ENCODE peak calls at places on chromosomes 12 and 14, in six cellular contexts. One of them, this sample, is unnamed.

GRCh38 chr12:97557116-97557515 is 94.5 kb downstream of the RMST start:
- DNase-seq in K562: no peak
- DNase-seq in ovary: no peak
- DNase-seq in A549: no peak
- DNase-seq in SK-N-SH: no peak
- DNase-seq in transverse colon: no peak
- DNase-seq in this sample: no peak

GRCh38 chr12:50581226-50582184 is 76.7 kb downstream of the DIP2B start:
- DNase-seq in transverse colon: no peak
- DNase-seq in SK-N-SH: no peak
- DNase-seq in A549: no peak
- DNase-seq in ovary: no peak
- DNase-seq in K562: no peak
- DNase-seq in this sample: no peak

GRCh38 chr12:116166306-116166705 is 111.2 kb downstream of the MED13L start:
- DNase-seq in K562: no peak
- DNase-seq in SK-N-SH: no peak
- DNase-seq in A549: no peak
- DNase-seq in transverse colon: no peak
- DNase-seq in ovary: no peak
- DNase-seq in this sample: no peak

GRCh38 chr12:124515981-124516380 is 51.4 kb downstream of the NCOR2 start:
- DNase-seq in ovary: no peak
- DNase-seq in A549: no peak
- DNase-seq in SK-N-SH: no peak
- DNase-seq in transverse colon: no peak
- DNase-seq in K562: no peak
- DNase-seq in this sample: no peak

GRCh38 chr12:104469523-104469922 is 12.8 kb downstream of the CHST11 start:
- DNase-seq in A549: no peak
- DNase-seq in ovary: no peak
- DNase-seq in SK-N-SH: no peak
- DNase-seq in transverse colon: no peak
- DNase-seq in K562: no peak
- DNase-seq in this sample: no peak

GRCh38 chr12:69108024-69108423 is 131.3 kb upstream of the CPSF6 start:
- DNase-seq in A549: peak; percentile 17
- DNase-seq in K562: no peak
- DNase-seq in SK-N-SH: no peak
- DNase-seq in transverse colon: no peak
- DNase-seq in ovary: no peak
- DNase-seq in this sample: no peak

GRCh38 chr14:91008759-91009409 is 51.6 kb downstream of the RPS6KA5 start:
- DNase-seq in transverse colon: no peak
- DNase-seq in SK-N-SH: no peak
- DNase-seq in K562: no peak
- DNase-seq in A549: peak; percentile 12
- DNase-seq in ovary: no peak
- DNase-seq in this sample: no peak

GRCh38 chr12:70576341-70577282 is 60.6 kb downstream of the PTPRB start:
- DNase-seq in K562: peak; percentile 49
- DNase-seq in SK-N-SH: peak; percentile 53
- DNase-seq in A549: peak; percentile 75
- DNase-seq in transverse colon: no peak
- DNase-seq in ovary: no peak
- DNase-seq in this sample: no peak

GRCh38 chr12:24955389-24955788 is 6.5 kb upstream of the BCAT1 start:
- DNase-seq in ovary: no peak
- DNase-seq in A549: no peak
- DNase-seq in SK-N-SH: no peak
- DNase-seq in transverse colon: no peak
- DNase-seq in K562: no peak
- DNase-seq in this sample: no peak

GRCh38 chr12:5246196-5246595 is 185.7 kb upstream of the NTF3 start:
- DNase-seq in ovary: no peak
- DNase-seq in K562: no peak
- DNase-seq in A549: no peak
- DNase-seq in transverse colon: no peak
- DNase-seq in SK-N-SH: no peak
- DNase-seq in this sample: no peak

GRCh38 chr14:99508896-99509629 is 27.9 kb downstream of the CCNK start:
- DNase-seq in SK-N-SH: no peak
- DNase-seq in K562: peak; percentile 23
- DNase-seq in A549: no peak
- DNase-seq in ovary: no peak
- DNase-seq in transverse colon: no peak
- DNase-seq in this sample: no peak

GRCh38 chr14:25006961-25007795 is 42.8 kb downstream of the STXBP6 start:
- DNase-seq in ovary: no peak
- DNase-seq in K562: no peak
- DNase-seq in SK-N-SH: no peak
- DNase-seq in transverse colon: no peak
- DNase-seq in A549: peak; percentile 72
- DNase-seq in this sample: no peak

GRCh38 chr14:102538598-102539543 is 29.3 kb upstream of the ANKRD9 start:
- DNase-seq in K562: peak; percentile 82
- DNase-seq in transverse colon: no peak
- DNase-seq in ovary: no peak
- DNase-seq in A549: no peak
- DNase-seq in SK-N-SH: peak; percentile 29
- DNase-seq in this sample: no peak

GRCh38 chr12:85405781-85406522 is 125.9 kb downstream of the ALX1 start:
- DNase-seq in SK-N-SH: no peak
- DNase-seq in ovary: no peak
- DNase-seq in transverse colon: no peak
- DNase-seq in A549: no peak
- DNase-seq in K562: no peak
- DNase-seq in this sample: no peak

GRCh38 chr14:92297818-92298595 is 25.0 kb upstream of the SLC24A4 start:
- DNase-seq in A549: no peak
- DNase-seq in SK-N-SH: no peak
- DNase-seq in transverse colon: no peak
- DNase-seq in K562: no peak
- DNase-seq in ovary: no peak
- DNase-seq in this sample: no peak

GRCh38 chr12:131085816-131086591 is 132.3 kb downstream of the ADGRD1 start:
- DNase-seq in A549: no peak
- DNase-seq in transverse colon: no peak
- DNase-seq in SK-N-SH: no peak
- DNase-seq in ovary: peak; percentile 4
- DNase-seq in K562: no peak
- DNase-seq in this sample: no peak

GRCh38 chr12:57836442-57837375 is 9.8 kb downstream of the CTDSP2 start:
- DNase-seq in K562: no peak
- DNase-seq in ovary: peak; percentile 93
- DNase-seq in SK-N-SH: no peak
- DNase-seq in transverse colon: peak; percentile 71
- DNase-seq in A549: no peak
- DNase-seq in this sample: peak; percentile 45

GRCh38 chr12:130212384-130212783 is 50.1 kb downstream of the FZD10 start:
- DNase-seq in transverse colon: no peak
- DNase-seq in K562: no peak
- DNase-seq in ovary: no peak
- DNase-seq in A549: no peak
- DNase-seq in SK-N-SH: no peak
- DNase-seq in this sample: no peak

GRCh38 chr12:81330480-81330879 is 252.6 kb downstream of the ACSS3 start:
- DNase-seq in K562: no peak
- DNase-seq in transverse colon: no peak
- DNase-seq in SK-N-SH: no peak
- DNase-seq in A549: no peak
- DNase-seq in ovary: no peak
- DNase-seq in this sample: no peak

GRCh38 chr14:97077253-97077653 is 280.1 kb downstream of the VRK1 start:
- DNase-seq in K562: peak; percentile 48
- DNase-seq in A549: peak; percentile 19
- DNase-seq in transverse colon: peak; percentile 37
- DNase-seq in ovary: no peak
- DNase-seq in SK-N-SH: peak; percentile 37
- DNase-seq in this sample: peak; percentile 41

GRCh38 chr14:39426605-39427004 is 5.6 kb downstream of the FBXO33 start:
- DNase-seq in ovary: no peak
- DNase-seq in A549: peak; percentile 51
- DNase-seq in K562: no peak
- DNase-seq in transverse colon: no peak
- DNase-seq in SK-N-SH: peak; percentile 6
- DNase-seq in this sample: no peak

GRCh38 chr14:62301076-62301475 is 538.9 kb downstream of the SNAPC1 start:
- DNase-seq in SK-N-SH: no peak
- DNase-seq in transverse colon: no peak
- DNase-seq in ovary: no peak
- DNase-seq in A549: no peak
- DNase-seq in K562: no peak
- DNase-seq in this sample: no peak

GRCh38 chr14:99929601-99930000 is 135.6 kb upstream of the EVL start:
- DNase-seq in SK-N-SH: no peak
- DNase-seq in transverse colon: no peak
- DNase-seq in A549: no peak
- DNase-seq in K562: no peak
- DNase-seq in ovary: no peak
- DNase-seq in this sample: no peak

GRCh38 chr12:129771238-129771637 is 132.6 kb downstream of the TMEM132D start:
- DNase-seq in ovary: no peak
- DNase-seq in SK-N-SH: no peak
- DNase-seq in K562: no peak
- DNase-seq in A549: no peak
- DNase-seq in transverse colon: no peak
- DNase-seq in this sample: no peak

GRCh38 chr12:123705935-123706334 is 6.2 kb upstream of the ATP6V0A2 start:
- DNase-seq in ovary: no peak
- DNase-seq in A549: peak; percentile 57
- DNase-seq in SK-N-SH: peak; percentile 25
- DNase-seq in transverse colon: no peak
- DNase-seq in K562: no peak
- DNase-seq in this sample: no peak

GRCh38 chr14:104977008-104977680 is 1.0 kb downstream of the AHNAK2 start:
- DNase-seq in ovary: no peak
- DNase-seq in A549: peak; percentile 61
- DNase-seq in K562: no peak
- DNase-seq in transverse colon: no peak
- DNase-seq in SK-N-SH: no peak
- DNase-seq in this sample: no peak
- TF ChIP-seq EP300 in ovary: no peak
- TF ChIP-seq EP300 in A549: no peak
- TF ChIP-seq EP300 in K562: no peak
- TF ChIP-seq EP300 in transverse colon: no peak
- TF ChIP-seq EP300 in SK-N-SH: no peak
- TF ChIP-seq EP300 in this sample: no peak

GRCh38 chr12:82620917-82621316 is 65.8 kb upstream of the TMTC2 start:
- DNase-seq in ovary: no peak
- DNase-seq in A549: no peak
- DNase-seq in transverse colon: no peak
- DNase-seq in K562: no peak
- DNase-seq in SK-N-SH: no peak
- DNase-seq in this sample: no peak

GRCh38 chr12:82627799-82628198 is 58.9 kb upstream of the TMTC2 start:
- DNase-seq in transverse colon: no peak
- DNase-seq in A549: peak; percentile 59
- DNase-seq in K562: no peak
- DNase-seq in ovary: no peak
- DNase-seq in SK-N-SH: peak; percentile 18
- DNase-seq in this sample: no peak

GRCh38 chr12:82619644-82620043 is 67.1 kb upstream of the TMTC2 start:
- DNase-seq in SK-N-SH: no peak
- DNase-seq in ovary: no peak
- DNase-seq in A549: no peak
- DNase-seq in transverse colon: no peak
- DNase-seq in K562: no peak
- DNase-seq in this sample: no peak

DNA sequence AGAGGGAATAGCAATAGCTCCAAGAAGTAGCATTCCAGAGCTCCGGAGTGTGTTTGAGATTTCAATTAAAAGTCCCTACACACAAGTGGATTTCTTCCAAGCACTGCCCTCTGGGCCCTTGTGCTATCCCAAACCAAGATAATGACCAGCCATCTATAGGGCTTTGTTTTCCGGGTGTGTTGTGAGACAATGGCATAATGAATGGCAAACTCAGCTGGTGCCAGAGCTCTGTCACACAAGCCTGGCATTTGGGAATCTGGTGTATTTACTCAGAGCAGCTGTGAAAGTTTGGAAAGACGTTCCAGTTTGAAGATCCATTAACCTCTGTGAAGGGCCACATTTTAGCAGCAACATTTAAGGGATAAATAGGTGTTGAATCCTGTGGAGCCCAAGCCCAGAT is 61.2 kb upstream of the TMTC2 start:
- DNase-seq in A549: no peak
- DNase-seq in ovary: no peak
- DNase-seq in SK-N-SH: no peak
- DNase-seq in K562: no peak
- DNase-seq in transverse colon: no peak
- DNase-seq in this sample: no peak
- H3K27ac ChIP-seq in A549: no peak overlapping the region
- H3K27ac ChIP-seq in ovary: no peak overlapping the region
- H3K27ac ChIP-seq in SK-N-SH: no peak overlapping the region
- H3K27ac ChIP-seq in K562: no peak overlapping the region
- H3K27ac ChIP-seq in transverse colon: no peak overlapping the region
- H3K27ac ChIP-seq in this sample: no peak overlapping the region

DNA sequence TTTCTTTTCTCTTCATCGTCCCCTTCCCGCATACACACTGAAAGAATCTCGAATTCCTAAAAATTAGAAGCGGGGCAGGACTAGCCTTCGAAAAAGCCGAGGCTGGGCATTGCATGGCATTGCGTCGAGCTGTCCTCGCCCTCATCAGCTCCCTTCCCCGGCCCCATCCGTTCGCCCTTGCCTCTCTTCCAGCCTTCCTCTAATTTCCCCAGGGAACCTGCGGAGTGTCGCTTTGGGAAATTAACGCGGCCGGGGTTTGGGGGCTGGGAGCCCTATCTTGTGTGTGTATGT is 1.1 kb downstream of the PTMS start:
- DNase-seq in A549: no peak
- DNase-seq in K562: no peak
- DNase-seq in SK-N-SH: no peak
- DNase-seq in transverse colon: no peak
- DNase-seq in ovary: no peak
- DNase-seq in this sample: no peak
- TF ChIP-seq EP300 in A549: no peak
- TF ChIP-seq EP300 in K562: no peak
- TF ChIP-seq EP300 in SK-N-SH: no peak
- TF ChIP-seq EP300 in transverse colon: no peak
- TF ChIP-seq EP300 in ovary: no peak
- TF ChIP-seq EP300 in this sample: no peak

GRCh38 chr14:67734675-67735074 is 33.0 kb downstream of the RDH12 start:
- DNase-seq in K562: no peak
- DNase-seq in A549: no peak
- DNase-seq in SK-N-SH: no peak
- DNase-seq in transverse colon: no peak
- DNase-seq in ovary: no peak
- DNase-seq in this sample: no peak

GRCh38 chr14:67733609-67734008 is 31.9 kb downstream of the RDH12 start:
- DNase-seq in K562: no peak
- DNase-seq in ovary: no peak
- DNase-seq in SK-N-SH: no peak
- DNase-seq in A549: no peak
- DNase-seq in transverse colon: no peak
- DNase-seq in this sample: no peak

GRCh38 chr14:67738740-67739504 is 37.2 kb downstream of the RDH12 start:
- DNase-seq in transverse colon: peak; percentile 48
- DNase-seq in A549: peak; percentile 93
- DNase-seq in K562: peak; percentile 44
- DNase-seq in SK-N-SH: no peak
- DNase-seq in ovary: no peak
- DNase-seq in this sample: peak; percentile 44

GRCh38 chr14:67736771-67737170 is 35.1 kb downstream of the RDH12 start:
- DNase-seq in SK-N-SH: no peak
- DNase-seq in A549: no peak
- DNase-seq in K562: no peak
- DNase-seq in ovary: no peak
- DNase-seq in transverse colon: no peak
- DNase-seq in this sample: no peak

GRCh38 chr14:67735361-67735921 is 33.8 kb downstream of the RDH12 start:
- DNase-seq in A549: no peak
- DNase-seq in SK-N-SH: no peak
- DNase-seq in transverse colon: no peak
- DNase-seq in ovary: no peak
- DNase-seq in K562: no peak
- DNase-seq in this sample: no peak
- H3K27ac ChIP-seq in A549: no peak overlapping the region
- H3K27ac ChIP-seq in SK-N-SH: no peak overlapping the region
- H3K27ac ChIP-seq in transverse colon: no peak overlapping the region
- H3K27ac ChIP-seq in ovary: no peak overlapping the region
- H3K27ac ChIP-seq in K562: no peak overlapping the region
- H3K27ac ChIP-seq in this sample: no peak overlapping the region

This sample was measured in tibial nerve.